ENCODE peak calls at places on chromosomes 7 and 10, in seven cellular contexts. B is foreskin melanocyte, M is T-cell, Q is nephron progenitor cell, H is islet precursor cell, X is colonic mucosa, T is T-helper 9 cell. P is an unnamed sample.

GRCh38 chr10:60082341-60083038 is 176.1 kb upstream of the CCDC6 start:
- DNase-seq in B (no peak), Q (no peak), M (no peak), H (no peak), X (no peak), T (no peak), P (no peak)

GRCh38 chr7:44183386-44183785 is 5.9 kb downstream of the GCK start:
- DNase-seq in X (no peak), M (no peak), T (no peak), B (no peak), Q (no peak), H (peak), P (no peak)

GRCh38 chr7:17948503-17949238 is 8.4 kb upstream of the SNX13 start:
- DNase-seq in Q (no peak), H (no peak), T (no peak), M (no peak), B (no peak), X (no peak), P (no peak)

GRCh38 chr10:127576751-127577161 is 27.6 kb downstream of the NPS start:
- DNase-seq in H (no peak), B (no peak), Q (no peak), M (no peak), X (no peak), T (no peak), P (no peak)

GRCh38 chr7:135189961-135190360 is 19.5 kb upstream of the CYREN start:
- DNase-seq in X (no peak), Q (no peak), H (no peak), T (no peak), M (no peak), B (no peak), P (no peak)

GRCh38 chr10:24935504-24936292 is 16.7 kb downstream of the PRTFDC1 start:
- DNase-seq in Q (no peak), B (no peak), T (no peak), M (no peak), H (no peak), X (no peak), P (no peak)

GRCh38 chr7:83410989-83411591 is 237.8 kb downstream of the SEMA3E start:
- DNase-seq in H (no peak), B (peak), M (no peak), X (no peak), T (no peak), Q (peak), P (peak)

GRCh38 chr7:38187794-38188472 is 9.9 kb downstream of the STARD3NL start:
- DNase-seq in T (no peak), B (no peak), H (no peak), Q (no peak), X (no peak), M (no peak), P (no peak)

GRCh38 chr7:74297516-74298233 is 8.5 kb downstream of the CLIP2 start:
- DNase-seq in M (no peak), T (no peak), B (no peak), H (peak), Q (no peak), X (no peak), P (no peak)

GRCh38 chr7:116687801-116688201 is 15.8 kb downstream of the MET start:
- DNase-seq in B (peak), M (no peak), X (no peak), T (no peak), H (no peak), Q (no peak), P (no peak)

GRCh38 chr7:128781126-128781525 is 5.5 kb upstream of the OPN1SW start:
- DNase-seq in M (no peak), T (no peak), Q (no peak), B (no peak), X (no peak), H (no peak), P (no peak)

GRCh38 chr10:86389441-86390193 is 23.0 kb upstream of the GRID1 start:
- DNase-seq in B (no peak), Q (peak), H (peak), X (peak), T (no peak), M (no peak), P (no peak)